ENCODE peak calls at places on chromosomes 16 and 17, in eight cellular contexts. I, U, J, Y, C, X, V and E are unnamed samples.

GRCh38 chr17:76268015-76268749 is 3.0 kb downstream of the UBALD2 start:
- DNase-seq in I (peak), U (peak), J (peak), Y (peak), C (no peak), X (no peak), V (peak), E (peak)

GRCh38 chr17:45719335-45720071 is 64.6 kb upstream of the CRHR1 start:
- DNase-seq in I (no peak), U (no peak), J (peak), Y (peak), C (peak), X (no peak), V (no peak), E (no peak)

GRCh38 chr17:42002175-42002791 is 15.0 kb downstream of the DNAJC7 start:
- DNase-seq in I (no peak), U (no peak), J (no peak), Y (no peak), C (no peak), X (no peak), V (no peak), E (no peak)

GRCh38 chr16:53220585-53220984 is 165.8 kb downstream of the CHD9 start:
- DNase-seq in I (no peak), U (no peak), J (peak), Y (no peak), C (no peak), X (no peak), V (no peak), E (no peak)

GRCh38 chr16:66107661-66108060 is 258.8 kb upstream of the CDH5 start:
- DNase-seq in I (no peak), U (no peak), J (no peak), Y (peak), C (no peak), X (no peak), V (no peak), E (no peak)

GRCh38 chr17:9004132-9004960 is 17.0 kb upstream of the NTN1 start:
- DNase-seq in I (no peak), U (no peak), J (no peak), Y (no peak), C (peak), X (no peak), V (no peak), E (peak)

GRCh38 chr16:50183316-50183715 is 30.2 kb downstream of the TENT4B start:
- DNase-seq in I (no peak), U (no peak), J (no peak), Y (no peak), C (no peak), X (no peak), V (no peak), E (no peak)

GRCh38 chr17:65455972-65456343 is 105.5 kb downstream of the AXIN2 start:
- DNase-seq in I (no peak), U (no peak), J (no peak), Y (no peak), C (peak), X (no peak), V (no peak), E (no peak)

GRCh38 chr17:38560503-38561318 is 45.0 kb downstream of the SRCIN1 start:
- DNase-seq in I (no peak), U (no peak), J (no peak), Y (no peak), C (no peak), X (no peak), V (no peak), E (no peak)

GRCh38 chr16:88843256-88843655 is 13.5 kb downstream of the GALNS start:
- DNase-seq in I (no peak), U (no peak), J (no peak), Y (no peak), C (no peak), X (no peak), V (no peak), E (no peak)

GRCh38 chr16:50276128-50276444 is 9.7 kb downstream of the ADCY7 start:
- DNase-seq in I (peak), U (no peak), J (no peak), Y (no peak), C (no peak), X (no peak), V (peak), E (no peak)